ENCODE peak calls at places on chromosomes 5 and 9, in seven cellular contexts. X is adrenal gland, U is H1, K is ovary, N is Peyer's patch, Q is IMR-90, J is sigmoid colon. G is an unnamed sample.

GRCh38 chr5:158908690-158909325 is 190.9 kb downstream of the EBF1 start:
- DNase-seq in X (no peak), U (no peak), K (no peak), N (no peak), Q (no peak), J (no peak), G (no peak)

GRCh38 chr5:180333661-180334060 is 19.5 kb downstream of the GFPT2 start:
- DNase-seq in X (no peak), U (no peak), K (no peak), N (no peak), Q (peak), J (peak), G (no peak)

GRCh38 chr9:114888599-114888998 is 41.8 kb downstream of the TNFSF8 start:
- DNase-seq in X (no peak), U (peak), K (no peak), N (no peak), Q (no peak), J (no peak), G (no peak)

GRCh38 chr5:31854625-31855526 is 215.9 kb downstream of the PDZD2 start:
- DNase-seq in X (peak), U (peak), K (peak), N (no peak), Q (no peak), J (peak), G (peak)

GRCh38 chr5:178690208-178690607 is 40.3 kb downstream of the ZNF354A start:
- DNase-seq in X (no peak), U (no peak), K (no peak), N (no peak), Q (no peak), J (no peak), G (no peak)

GRCh38 chr5:135449608-135450007 is 2.5 kb upstream of the DCANP1 start:
- DNase-seq in X (no peak), U (no peak), K (no peak), N (no peak), Q (no peak), J (peak), G (peak)

GRCh38 chr9:4796988-4797956 is 4.5 kb downstream of the RCL1 start:
- DNase-seq in X (no peak), U (no peak), K (peak), N (no peak), Q (peak), J (no peak), G (no peak)

GRCh38 chr5:171450423-171451246 is 31.2 kb downstream of the FGF18 start:
- DNase-seq in X (peak), U (peak), K (peak), N (no peak), Q (peak), J (peak), G (peak)

GRCh38 chr5:16776611-16777251 is 159.4 kb downstream of the MYO10 start:
- DNase-seq in X (no peak), U (no peak), K (no peak), N (no peak), Q (no peak), J (no peak), G (no peak)

GRCh38 chr5:56354836-56355235 is 121.7 kb upstream of the ANKRD55 start:
- DNase-seq in X (no peak), U (no peak), K (no peak), N (no peak), Q (no peak), J (no peak), G (no peak)

DNA sequence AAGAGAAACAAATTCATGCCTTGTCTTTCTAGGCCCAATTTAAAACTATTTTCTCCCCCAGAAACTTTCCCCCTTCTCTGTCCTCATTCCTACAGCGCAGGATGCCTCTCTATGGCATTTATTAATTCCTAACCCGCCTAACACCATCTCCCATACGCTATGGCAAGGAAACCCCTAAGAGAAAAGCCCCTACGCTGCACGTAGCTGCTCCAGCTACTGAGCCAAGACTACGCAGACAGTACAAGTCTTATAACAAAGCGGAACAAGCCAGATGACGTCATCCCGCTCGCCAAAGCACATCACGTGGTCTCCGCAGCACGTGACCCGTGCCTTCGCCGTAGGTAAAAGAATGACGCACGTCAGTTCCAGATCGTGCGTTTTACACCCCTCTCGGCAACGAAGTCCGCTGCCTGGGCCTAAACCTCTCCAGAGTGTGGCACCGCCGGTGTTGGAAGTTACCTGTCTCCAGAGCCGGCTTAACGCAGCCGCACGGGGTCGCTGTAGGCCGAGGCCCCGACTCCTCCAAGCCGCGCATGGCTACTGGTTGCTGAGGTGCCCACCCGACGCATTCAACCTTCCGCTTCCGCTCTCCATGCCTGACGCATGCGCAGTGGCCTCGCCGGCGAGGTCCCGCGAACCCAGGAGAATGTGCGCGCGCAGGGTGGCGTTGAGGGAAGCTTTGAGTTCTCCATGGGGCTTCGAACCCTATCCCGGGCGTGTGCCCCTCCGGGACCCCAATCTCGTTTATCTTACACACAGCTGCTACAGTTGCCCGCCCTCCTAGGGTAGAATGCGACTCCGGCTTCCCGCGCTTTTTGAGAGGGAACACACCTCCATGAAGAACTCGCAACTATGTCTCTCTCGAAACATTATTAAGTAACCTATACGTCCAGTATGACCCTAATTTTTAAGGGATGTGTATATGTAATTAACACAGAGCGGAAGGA is at the start of gene TRMO:
- DNase-seq in X (peak), U (peak), K (peak), N (peak), Q (peak), J (peak), G (peak)
- TF ChIP-seq POLR2A in X (peak), U (peak), K (peak), N (peak), Q (peak), J (peak), G (peak)

GRCh38 chr5:140553657-140554056 is 3.6 kb downstream of the SRA1 start:
- DNase-seq in X (no peak), U (no peak), K (no peak), N (no peak), Q (peak), J (no peak), G (no peak)
- H3K27ac ChIP-seq in X (peak), U (no peak), K (no peak), N (peak), Q (no peak), J (no peak), G (no peak)

DNA sequence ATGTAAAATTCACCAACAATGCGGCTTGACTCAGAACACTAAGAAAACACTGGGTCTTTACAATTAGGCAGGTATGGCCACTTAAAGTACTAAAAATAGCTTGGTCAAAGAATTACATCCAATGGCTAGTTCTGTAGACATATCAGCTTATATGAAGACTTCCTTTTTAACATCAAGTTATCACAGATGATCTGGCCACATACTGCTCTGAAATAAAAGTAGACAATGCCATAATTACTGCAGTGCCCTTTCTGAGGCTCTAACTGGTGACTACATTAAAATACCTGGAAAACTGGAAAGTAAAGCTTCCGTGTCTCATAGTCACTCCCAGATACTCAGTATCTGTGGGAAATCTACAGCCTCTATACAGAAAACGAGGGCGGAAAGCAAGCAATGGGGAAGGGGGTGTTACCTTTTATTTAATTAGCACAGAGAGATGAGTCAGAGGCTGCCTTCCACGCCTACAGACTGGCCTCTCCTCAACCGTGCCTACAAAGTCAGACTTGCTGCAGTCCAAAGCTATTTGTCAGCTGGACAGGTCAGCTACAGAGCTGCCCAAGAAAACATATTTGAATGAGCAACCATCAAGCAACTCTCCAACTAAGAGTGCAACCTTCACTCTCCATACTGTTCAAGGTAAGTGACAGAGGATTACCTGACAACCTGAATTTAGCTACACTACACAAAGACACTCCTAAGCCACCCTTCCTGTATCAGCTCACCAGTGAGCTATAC is 8.7 kb downstream of the SERINC5 start:
- DNase-seq in X (peak), U (no peak), K (peak), N (peak), Q (peak), J (peak), G (peak)
- TF ChIP-seq POLR2A in X (no peak), U (no peak), K (no peak), N (no peak), Q (no peak), J (no peak), G (no peak)

GRCh38 chr9:38251461-38251860 is 141.0 kb upstream of the ALDH1B1 start:
- DNase-seq in X (no peak), U (no peak), K (no peak), N (no peak), Q (no peak), J (no peak), G (no peak)

GRCh38 chr9:38253200-38253599 is 139.3 kb upstream of the ALDH1B1 start:
- DNase-seq in X (no peak), U (no peak), K (no peak), N (no peak), Q (no peak), J (no peak), G (no peak)

GRCh38 chr9:38249587-38250210 is 142.8 kb upstream of the ALDH1B1 start:
- DNase-seq in X (no peak), U (no peak), K (no peak), N (no peak), Q (no peak), J (no peak), G (no peak)

GRCh38 chr9:38250279-38251035 is 142.0 kb upstream of the ALDH1B1 start:
- DNase-seq in X (no peak), U (no peak), K (no peak), N (no peak), Q (no peak), J (no peak), G (no peak)

GRCh38 chr9:38251036-38251335 is 141.5 kb upstream of the ALDH1B1 start:
- DNase-seq in X (no peak), U (no peak), K (no peak), N (no peak), Q (no peak), J (no peak), G (no peak)
- H3K27ac ChIP-seq in X (no peak), U (no peak), K (no peak), N (no peak), Q (no peak), J (no peak), G (no peak)

DNA sequence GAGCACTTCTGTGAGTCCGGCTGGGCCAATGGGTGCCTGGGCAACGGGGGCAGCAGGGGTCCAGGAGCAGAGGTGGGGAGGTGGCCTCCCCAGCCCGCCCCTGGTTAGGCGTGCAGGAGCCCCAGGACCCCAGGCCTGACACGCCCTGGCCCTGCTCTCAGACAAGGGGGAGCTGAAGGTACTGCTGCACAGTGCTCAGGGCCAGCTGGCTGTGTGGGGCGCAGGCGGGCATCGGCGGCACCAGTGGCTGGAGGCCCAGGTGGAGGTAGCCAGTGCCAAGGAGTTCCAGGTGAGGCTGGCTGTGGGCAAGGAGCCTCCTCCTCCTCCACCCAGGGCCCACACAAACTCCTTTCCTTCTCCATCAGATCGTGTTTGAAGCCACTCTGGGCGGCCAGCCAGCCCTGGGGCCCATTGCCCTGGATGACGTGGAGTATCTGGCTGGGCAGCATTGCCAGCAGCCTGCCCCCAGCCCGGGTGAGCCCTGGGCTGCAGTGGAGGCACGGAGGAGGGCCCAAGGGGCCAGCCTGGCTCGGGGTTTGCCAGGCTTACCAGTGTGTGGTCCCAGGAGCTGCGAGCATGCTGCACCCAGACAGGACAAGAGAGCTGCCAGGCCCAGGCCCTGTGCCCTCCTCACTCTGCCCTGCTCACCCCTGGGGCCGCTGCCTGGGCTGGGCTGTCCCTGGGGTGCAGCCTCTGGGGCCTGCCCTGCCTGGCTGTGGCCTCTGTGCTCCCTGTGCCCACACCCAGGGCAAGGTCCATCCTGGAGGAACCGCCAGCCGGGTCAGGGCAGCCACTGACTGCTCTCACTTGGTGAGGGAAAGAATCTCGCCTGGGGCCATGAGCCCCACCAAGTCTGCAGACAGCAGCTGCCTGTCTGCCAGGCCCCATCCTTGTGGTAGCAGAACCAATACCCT is 7.0 kb downstream of the MAMDC4 start:
- DNase-seq in X (peak), U (peak), K (peak), N (no peak), Q (peak), J (peak), G (peak)
- TF ChIP-seq POLR2A in X (no peak), U (no peak), K (no peak), N (no peak), Q (no peak), J (no peak), G (no peak)

G was measured in heart left ventricle.